ENCODE peak calls at places on chromosome 1, in four cellular contexts. X, E, F and V are unnamed samples.

GRCh38 chr1:87278791-87279190 is 49.9 kb upstream of the LMO4 start:
- DNase-seq in X (no peak), E (no peak), F (no peak), V (no peak)

GRCh38 chr1:9767964-9768668 is 55.6 kb downstream of the CLSTN1 start:
- DNase-seq in X (peak; percentile 15), E (no peak), F (peak; percentile 42), V (no peak)

GRCh38 chr1:226549937-226550670 is 1.5 kb downstream of the STUM start:
- DNase-seq in X (peak; percentile 60), E (peak; percentile 82), F (no peak), V (peak; percentile 32)

GRCh38 chr1:222167896-222168295 is 380.0 kb downstream of the HHIPL2 start:
- DNase-seq in X (no peak), E (no peak), F (no peak), V (no peak)

GRCh38 chr1:152107289-152107983 is 7.8 kb downstream of the TCHH start:
- DNase-seq in X (no peak), E (no peak), F (no peak), V (no peak)

GRCh38 chr1:203268901-203269653 is 36.2 kb upstream of the BTG2 start:
- DNase-seq in X (peak; percentile 80), E (peak; percentile 65), F (no peak), V (peak; percentile 48)

GRCh38 chr1:119219711-119220110 is 79.3 kb upstream of the WARS2 start:
- DNase-seq in X (no peak), E (no peak), F (no peak), V (no peak)

GRCh38 chr1:27166351-27166802 is 11.5 kb upstream of the SLC9A1 start:
- DNase-seq in X (no peak), E (no peak), F (no peak), V (no peak)

GRCh38 chr1:239212841-239213240 is 173.5 kb upstream of the CHRM3 start:
- DNase-seq in X (no peak), E (no peak), F (no peak), V (no peak)

GRCh38 chr1:39902121-39902807 is 547 bp upstream of the MYCL start:
- DNase-seq in X (peak; percentile 86), E (peak; percentile 71), F (peak; percentile 68), V (no peak)

GRCh38 chr1:57131701-57132394 is 166.0 kb upstream of the C8B start:
- DNase-seq in X (peak; percentile 24), E (no peak), F (no peak), V (no peak)

GRCh38 chr1:112638109-112638426 is 18.4 kb downstream of the CAPZA1 start:
- DNase-seq in X (no peak), E (no peak), F (no peak), V (no peak)